ENCODE peak calls at places on chromosomes 6 and 20, in ten cellular contexts. B, H, C, T, R, P, V, F, W and J are unnamed samples.

GRCh38 chr6:11043552-11043960 is 549 bp downstream of the ELOVL2 start:
- DNase-seq in C (no peak), H (no peak), T (no peak), R (no peak), B (peak; percentile 76), V (no peak), W (no peak), P (no peak), F (no peak), J (no peak)

GRCh38 chr6:136114661-136115060 is 135.4 kb downstream of the MTFR2 start:
- DNase-seq in B (no peak), F (no peak), T (no peak), W (no peak), R (peak; percentile 45), C (no peak), H (no peak), P (no peak), V (no peak), J (no peak)

GRCh38 chr6:92109256-92109655 is 1310.1 kb downstream of the EPHA7 start:
- DNase-seq in F (no peak), V (no peak), W (no peak), B (peak; percentile 61), C (no peak), R (no peak), H (no peak), T (no peak), P (no peak), J (no peak)

GRCh38 chr6:37785688-37786270 is 33.7 kb upstream of the ZFAND3 start:
- DNase-seq in F (no peak), V (no peak), C (no peak), W (no peak), H (no peak), R (no peak), P (no peak), B (no peak), T (no peak), J (no peak)

GRCh38 chr20:17928633-17929311 is 39.8 kb downstream of the SNX5 start:
- DNase-seq in R (no peak), W (no peak), H (no peak), B (no peak), F (no peak), C (no peak), V (no peak), P (no peak), T (no peak), J (no peak)

GRCh38 chr20:62772994-62773858 is 23.0 kb upstream of the MRGBP start:
- DNase-seq in C (no peak), P (no peak), W (no peak), R (no peak), B (peak; percentile 52), H (no peak), V (no peak), T (no peak), F (peak; percentile 71), J (peak; percentile 78)

GRCh38 chr6:167568407-167569024 is 243.6 kb downstream of the TTLL2 start:
- DNase-seq in B (no peak), H (no peak), F (no peak), W (peak; percentile 52), V (no peak), T (no peak), R (no peak), P (no peak), C (no peak), J (no peak)

GRCh38 chr6:124676033-124676432 is 286.2 kb upstream of the RNF217 start:
- DNase-seq in P (no peak), W (no peak), T (no peak), H (no peak), V (no peak), B (no peak), F (no peak), C (peak; percentile 94), R (no peak), J (peak; percentile 87)

GRCh38 chr6:54493138-54493537 is 184.9 kb downstream of the TINAG start:
- DNase-seq in V (no peak), P (no peak), B (no peak), H (peak; percentile 51), T (no peak), W (no peak), R (no peak), C (peak; percentile 59), F (peak; percentile 81), J (peak; percentile 78)

DNA sequence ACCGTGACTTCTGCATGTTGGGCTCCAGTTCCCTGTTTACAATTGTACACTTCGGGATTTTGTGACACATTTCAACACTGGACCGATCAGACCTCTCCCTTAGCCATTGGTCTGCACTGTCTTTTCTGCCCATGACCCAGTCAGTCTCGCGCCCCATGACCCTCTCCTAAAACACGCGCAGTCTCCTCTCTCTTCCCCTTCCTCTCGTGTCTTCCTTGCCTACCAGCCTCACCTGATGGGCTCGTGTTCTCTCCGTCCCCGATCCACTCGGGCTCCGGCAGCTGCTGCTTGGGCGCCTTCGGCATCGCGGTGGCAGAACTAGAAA is 520 bp upstream of the ABCF1 start:
- DNase-seq in B (no peak), H (no peak), W (no peak), P (no peak), F (no peak), V (no peak), T (no peak), R (no peak), C (no peak), J (no peak)
- H3K4me3 ChIP-seq in B (peak overlapping the region; percentile 94), H (peak overlapping the region; percentile 98), W (peak overlapping the region; percentile 71), P (peak overlapping the region; percentile 60), F (peak overlapping the region; percentile 98), V (peak overlapping the region; percentile 82), T (peak overlapping the region; percentile 75), R (peak overlapping the region; percentile 51), C (peak overlapping the region; percentile 79), J (peak overlapping the region; percentile 90)

GRCh38 chr20:48348022-48348421 is 479.8 kb downstream of the PREX1 start:
- DNase-seq in P (no peak), B (no peak), C (no peak), R (no peak), T (no peak), W (no peak), V (no peak), F (no peak), H (no peak), J (no peak)

GRCh38 chr20:48352628-48353027 is 475.2 kb downstream of the PREX1 start:
- DNase-seq in V (no peak), F (no peak), T (no peak), B (no peak), H (no peak), P (no peak), W (no peak), C (no peak), R (no peak), J (no peak)

GRCh38 chr20:48352042-48352441 is 475.8 kb downstream of the PREX1 start:
- DNase-seq in W (no peak), F (no peak), T (no peak), V (no peak), P (no peak), B (no peak), H (no peak), C (no peak), R (no peak), J (no peak)

GRCh38 chr20:48349673-48350072 is 478.1 kb downstream of the PREX1 start:
- DNase-seq in V (no peak), F (no peak), R (no peak), W (no peak), B (no peak), C (no peak), P (no peak), H (no peak), T (no peak), J (no peak)

DNA sequence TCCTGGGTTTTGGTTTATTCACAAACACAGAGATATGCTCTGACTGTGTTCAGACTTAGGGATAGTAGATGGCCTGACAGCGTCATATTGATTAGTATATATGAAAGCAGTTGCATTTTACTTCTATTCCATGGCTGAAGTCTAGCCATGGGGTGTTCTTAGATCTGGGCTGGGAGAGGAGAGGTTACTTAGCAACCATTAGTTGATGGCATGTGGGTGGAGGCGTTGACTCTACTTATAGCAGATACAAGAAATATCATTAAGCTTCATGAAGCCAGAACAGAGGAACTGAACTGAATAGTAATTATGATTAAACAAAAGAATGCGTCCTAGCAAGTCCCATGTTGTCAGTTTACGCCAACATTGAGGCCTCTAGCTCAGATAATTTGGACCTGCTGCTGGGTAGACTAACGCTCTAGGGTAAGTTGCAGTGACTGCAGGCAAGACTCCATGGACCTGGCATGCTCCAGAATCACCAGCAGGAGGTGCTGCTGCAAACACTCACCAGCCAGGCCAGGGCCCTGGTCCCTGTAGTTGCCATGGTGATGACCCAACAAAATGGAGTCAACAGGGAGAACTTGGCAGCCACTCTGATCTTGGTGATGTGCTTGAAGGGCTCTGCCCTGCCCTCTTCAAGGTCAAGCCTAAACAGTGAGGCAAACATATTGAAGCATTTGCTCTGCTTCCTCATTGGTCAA is 477.4 kb downstream of the PREX1 start:
- DNase-seq in C (peak; percentile 15), H (no peak), V (no peak), W (no peak), T (no peak), F (no peak), R (no peak), P (no peak), B (no peak), J (no peak)
- TF ChIP-seq CTCF in C (peak; percentile 37), H (no peak), V (peak; percentile 32), W (no peak), T (peak; percentile 10), F (no peak), R (no peak), P (no peak), B (no peak), J (no peak)

GRCh38 chr6:13422601-13423247 is 64.7 kb downstream of the GFOD1 start:
- DNase-seq in B (no peak), F (no peak), P (no peak), H (no peak), C (peak; percentile 54), R (no peak), V (no peak), W (no peak), T (no peak), J (peak; percentile 47)
- H3K4me3 ChIP-seq in B (no peak overlapping the region), F (no peak overlapping the region), P (no peak overlapping the region), H (no peak overlapping the region), C (no peak overlapping the region), R (no peak overlapping the region), V (peak overlapping the region; percentile 12), W (no peak overlapping the region), T (no peak overlapping the region), J (no peak overlapping the region)

GRCh38 chr6:117917176-117917575 is 10.1 kb downstream of the SLC35F1 start:
- DNase-seq in R (no peak), P (no peak), C (no peak), F (no peak), V (no peak), B (no peak), W (no peak), T (no peak), H (no peak), J (no peak)

GRCh38 chr6:117920493-117920845 is 13.4 kb downstream of the SLC35F1 start:
- DNase-seq in F (no peak), W (no peak), H (no peak), C (no peak), B (no peak), T (no peak), P (no peak), R (no peak), V (no peak), J (no peak)

GRCh38 chr6:117916483-117916882 is 9.4 kb downstream of the SLC35F1 start:
- DNase-seq in P (no peak), V (no peak), F (no peak), T (no peak), C (no peak), R (no peak), W (no peak), H (no peak), B (no peak), J (no peak)

GRCh38 chr6:117918454-117918853 is 11.4 kb downstream of the SLC35F1 start:
- DNase-seq in H (no peak), V (no peak), W (no peak), B (no peak), R (no peak), P (no peak), T (no peak), C (no peak), F (no peak), J (no peak)

GRCh38 chr6:117919775-117920492 is 12.9 kb downstream of the SLC35F1 start:
- DNase-seq in H (no peak), V (no peak), F (no peak), R (no peak), T (no peak), B (peak; percentile 75), P (peak; percentile 28), C (no peak), W (no peak), J (no peak)
- TF ChIP-seq CTCF in H (no peak), V (no peak), F (no peak), R (no peak), T (no peak), B (no peak), P (no peak), C (no peak), W (no peak), J (no peak)